ENCODE peak calls at places on chromosome 4, in five cellular contexts. One of them, this sample, is unnamed. For H3K27me3, the result is how much of the 10 kb centered on the place peaks cover.

GRCh38 chr4:140568507-140569306 is at the start of gene UCP1:
- DNase-seq in body of pancreas: peak
- DNase-seq in transverse colon: peak
- DNase-seq in GM12878: no peak
- DNase-seq in tibial nerve: no peak
- DNase-seq in this sample: no peak

GRCh38 chr4:115969756-115970155 is 856.3 kb upstream of the NDST4 start:
- DNase-seq in body of pancreas: no peak
- DNase-seq in transverse colon: no peak
- DNase-seq in GM12878: no peak
- DNase-seq in tibial nerve: no peak
- DNase-seq in this sample: no peak

GRCh38 chr4:64584981-64585557 is 175.8 kb upstream of the TECRL start:
- DNase-seq in body of pancreas: no peak
- DNase-seq in transverse colon: no peak
- DNase-seq in GM12878: no peak
- DNase-seq in tibial nerve: no peak
- DNase-seq in this sample: no peak

GRCh38 chr4:900073-900472 is 32.0 kb downstream of the GAK start:
- DNase-seq in body of pancreas: no peak
- DNase-seq in transverse colon: no peak
- DNase-seq in GM12878: no peak
- DNase-seq in tibial nerve: no peak
- DNase-seq in this sample: no peak

GRCh38 chr4:140865830-140866229 is 109.6 kb upstream of the TBC1D9 start:
- DNase-seq in body of pancreas: no peak
- DNase-seq in transverse colon: no peak
- DNase-seq in GM12878: no peak
- DNase-seq in tibial nerve: no peak
- DNase-seq in this sample: no peak

GRCh38 chr4:179097741-179098140 is 1655.5 kb upstream of the AGA start:
- DNase-seq in body of pancreas: no peak
- DNase-seq in transverse colon: no peak
- DNase-seq in GM12878: no peak
- DNase-seq in tibial nerve: no peak
- DNase-seq in this sample: no peak

GRCh38 chr4:118799235-118799932 is 36.5 kb downstream of the SEC24D start:
- DNase-seq in body of pancreas: no peak
- DNase-seq in transverse colon: no peak
- DNase-seq in GM12878: no peak
- DNase-seq in tibial nerve: no peak
- DNase-seq in this sample: no peak

GRCh38 chr4:28845158-28845557 is 1875.0 kb upstream of the PCDH7 start:
- DNase-seq in body of pancreas: no peak
- DNase-seq in transverse colon: no peak
- DNase-seq in GM12878: no peak
- DNase-seq in tibial nerve: no peak
- DNase-seq in this sample: no peak

GRCh38 chr4:141028024-141028529 is 105.2 kb downstream of the RNF150 start:
- DNase-seq in body of pancreas: no peak
- DNase-seq in transverse colon: no peak
- DNase-seq in GM12878: no peak
- DNase-seq in tibial nerve: no peak
- DNase-seq in this sample: no peak

GRCh38 chr4:100913685-100914084 is 395.9 kb upstream of the EMCN start:
- DNase-seq in body of pancreas: no peak
- DNase-seq in transverse colon: no peak
- DNase-seq in GM12878: no peak
- DNase-seq in tibial nerve: no peak
- DNase-seq in this sample: no peak

GRCh38 chr4:42781325-42781724 is 111.2 kb upstream of the GRXCR1 start:
- DNase-seq in body of pancreas: no peak
- DNase-seq in transverse colon: no peak
- DNase-seq in GM12878: no peak
- DNase-seq in tibial nerve: no peak
- DNase-seq in this sample: no peak

GRCh38 chr4:98505991-98506390 is 152.4 kb downstream of the TSPAN5 start:
- DNase-seq in body of pancreas: no peak
- DNase-seq in transverse colon: no peak
- DNase-seq in GM12878: no peak
- DNase-seq in tibial nerve: no peak
- DNase-seq in this sample: no peak

GRCh38 chr4:54322817-54323417 is 93.8 kb downstream of the PDGFRA start:
- DNase-seq in body of pancreas: peak
- DNase-seq in transverse colon: peak
- DNase-seq in GM12878: no peak
- DNase-seq in tibial nerve: peak
- DNase-seq in this sample: no peak

GRCh38 chr4:48949518-48950207 is 36.4 kb upstream of the CWH43 start:
- DNase-seq in body of pancreas: no peak
- DNase-seq in transverse colon: no peak
- DNase-seq in GM12878: no peak
- DNase-seq in tibial nerve: no peak
- DNase-seq in this sample: no peak

GRCh38 chr4:173013232-173013932 is 155.2 kb upstream of the GALNT7 start:
- DNase-seq in body of pancreas: peak
- DNase-seq in transverse colon: peak
- DNase-seq in GM12878: peak
- DNase-seq in tibial nerve: peak
- DNase-seq in this sample: no peak

GRCh38 chr4:1632109-1633104 is 51.7 kb downstream of the FAM53A start:
- DNase-seq in body of pancreas: no peak
- DNase-seq in transverse colon: no peak
- DNase-seq in GM12878: no peak
- DNase-seq in tibial nerve: no peak
- DNase-seq in this sample: no peak

GRCh38 chr4:99821918-99822503 is 5.4 kb downstream of the DAPP1 start:
- DNase-seq in body of pancreas: no peak
- DNase-seq in transverse colon: no peak
- DNase-seq in GM12878: peak
- DNase-seq in tibial nerve: no peak
- DNase-seq in this sample: no peak

GRCh38 chr4:145808848-145809512 is 129.0 kb downstream of the C4orf51 start:
- DNase-seq in body of pancreas: no peak
- DNase-seq in transverse colon: no peak
- DNase-seq in GM12878: no peak
- DNase-seq in tibial nerve: no peak
- DNase-seq in this sample: no peak

GRCh38 chr4:168220893-168221292 is 97.7 kb downstream of the DDX60 start:
- DNase-seq in body of pancreas: no peak
- DNase-seq in transverse colon: no peak
- DNase-seq in GM12878: no peak
- DNase-seq in tibial nerve: no peak
- DNase-seq in this sample: no peak

GRCh38 chr4:139606600-139607301 is 50.7 kb upstream of the SETD7 start:
- DNase-seq in body of pancreas: no peak
- DNase-seq in transverse colon: no peak
- DNase-seq in GM12878: no peak
- DNase-seq in tibial nerve: peak
- DNase-seq in this sample: no peak

GRCh38 chr4:22090655-22091350 is 142.2 kb upstream of the KCNIP4 start:
- DNase-seq in body of pancreas: no peak
- DNase-seq in transverse colon: no peak
- DNase-seq in GM12878: no peak
- DNase-seq in tibial nerve: no peak
- DNase-seq in this sample: no peak

GRCh38 chr4:124334119-124334518 is 378.4 kb downstream of the ANKRD50 start:
- DNase-seq in body of pancreas: peak
- DNase-seq in transverse colon: no peak
- DNase-seq in GM12878: no peak
- DNase-seq in tibial nerve: peak
- DNase-seq in this sample: no peak

GRCh38 chr4:67286724-67287123 is 258.6 kb downstream of the CENPC start:
- DNase-seq in body of pancreas: no peak
- DNase-seq in transverse colon: no peak
- DNase-seq in GM12878: no peak
- DNase-seq in tibial nerve: no peak
- DNase-seq in this sample: no peak

GRCh38 chr4:71375494-71375893 is 36.7 kb downstream of the SLC4A4 start:
- DNase-seq in body of pancreas: no peak
- DNase-seq in transverse colon: no peak
- DNase-seq in GM12878: no peak
- DNase-seq in tibial nerve: no peak
- DNase-seq in this sample: no peak

GRCh38 chr4:70940134-70940533 is 38.0 kb downstream of the MOB1B start:
- DNase-seq in body of pancreas: no peak
- DNase-seq in transverse colon: no peak
- DNase-seq in GM12878: no peak
- DNase-seq in tibial nerve: no peak
- DNase-seq in this sample: no peak

GRCh38 chr4:24537025-24537424 is 47.3 kb downstream of the DHX15 start:
- DNase-seq in body of pancreas: no peak
- DNase-seq in transverse colon: no peak
- DNase-seq in GM12878: no peak
- DNase-seq in tibial nerve: no peak
- DNase-seq in this sample: no peak

GRCh38 chr4:184269879-184270430 is 52.3 kb upstream of the ENPP6 start:
- DNase-seq in body of pancreas: no peak
- DNase-seq in transverse colon: no peak
- DNase-seq in GM12878: no peak
- DNase-seq in tibial nerve: no peak
- DNase-seq in this sample: no peak

GRCh38 chr4:150960079-150960478 is 55.0 kb downstream of the LRBA start:
- DNase-seq in body of pancreas: no peak
- DNase-seq in transverse colon: no peak
- DNase-seq in GM12878: no peak
- DNase-seq in tibial nerve: no peak
- DNase-seq in this sample: no peak

GRCh38 chr4:134393592-134393991 is 192.0 kb upstream of the PABPC4L start:
- DNase-seq in body of pancreas: no peak
- DNase-seq in transverse colon: no peak
- DNase-seq in GM12878: no peak
- DNase-seq in tibial nerve: no peak
- DNase-seq in this sample: no peak

GRCh38 chr4:24472514-24473308 is 111.6 kb downstream of the DHX15 start:
- DNase-seq in body of pancreas: peak
- DNase-seq in transverse colon: peak
- DNase-seq in GM12878: no peak
- DNase-seq in tibial nerve: peak
- DNase-seq in this sample: peak

GRCh38 chr4:110787781-110788180 is 164.9 kb upstream of the PITX2 start:
- DNase-seq in body of pancreas: no peak
- DNase-seq in transverse colon: no peak
- DNase-seq in GM12878: no peak
- DNase-seq in tibial nerve: no peak
- DNase-seq in this sample: no peak

GRCh38 chr4:145066063-145066501 is 31.9 kb downstream of the ANAPC10 start:
- DNase-seq in body of pancreas: no peak
- DNase-seq in transverse colon: no peak
- DNase-seq in GM12878: no peak
- DNase-seq in tibial nerve: no peak
- DNase-seq in this sample: no peak

GRCh38 chr4:186266699-186267467 is 894 bp downstream of the F11 start:
- DNase-seq in body of pancreas: peak
- DNase-seq in transverse colon: no peak
- DNase-seq in GM12878: no peak
- DNase-seq in tibial nerve: no peak
- DNase-seq in this sample: no peak

GRCh38 chr4:186271279-186271678 is 5.3 kb downstream of the F11 start:
- DNase-seq in body of pancreas: no peak
- DNase-seq in transverse colon: no peak
- DNase-seq in GM12878: no peak
- DNase-seq in tibial nerve: no peak
- DNase-seq in this sample: no peak

GRCh38 chr4:186260504-186261448 is 5.2 kb upstream of the F11 start:
- DNase-seq in body of pancreas: peak
- DNase-seq in transverse colon: no peak
- DNase-seq in GM12878: no peak
- DNase-seq in tibial nerve: no peak
- DNase-seq in this sample: no peak

GRCh38 chr4:186264660-186265059 is 1.3 kb upstream of the F11 start:
- DNase-seq in body of pancreas: no peak
- DNase-seq in transverse colon: no peak
- DNase-seq in GM12878: no peak
- DNase-seq in tibial nerve: no peak
- DNase-seq in this sample: no peak

DNA sequence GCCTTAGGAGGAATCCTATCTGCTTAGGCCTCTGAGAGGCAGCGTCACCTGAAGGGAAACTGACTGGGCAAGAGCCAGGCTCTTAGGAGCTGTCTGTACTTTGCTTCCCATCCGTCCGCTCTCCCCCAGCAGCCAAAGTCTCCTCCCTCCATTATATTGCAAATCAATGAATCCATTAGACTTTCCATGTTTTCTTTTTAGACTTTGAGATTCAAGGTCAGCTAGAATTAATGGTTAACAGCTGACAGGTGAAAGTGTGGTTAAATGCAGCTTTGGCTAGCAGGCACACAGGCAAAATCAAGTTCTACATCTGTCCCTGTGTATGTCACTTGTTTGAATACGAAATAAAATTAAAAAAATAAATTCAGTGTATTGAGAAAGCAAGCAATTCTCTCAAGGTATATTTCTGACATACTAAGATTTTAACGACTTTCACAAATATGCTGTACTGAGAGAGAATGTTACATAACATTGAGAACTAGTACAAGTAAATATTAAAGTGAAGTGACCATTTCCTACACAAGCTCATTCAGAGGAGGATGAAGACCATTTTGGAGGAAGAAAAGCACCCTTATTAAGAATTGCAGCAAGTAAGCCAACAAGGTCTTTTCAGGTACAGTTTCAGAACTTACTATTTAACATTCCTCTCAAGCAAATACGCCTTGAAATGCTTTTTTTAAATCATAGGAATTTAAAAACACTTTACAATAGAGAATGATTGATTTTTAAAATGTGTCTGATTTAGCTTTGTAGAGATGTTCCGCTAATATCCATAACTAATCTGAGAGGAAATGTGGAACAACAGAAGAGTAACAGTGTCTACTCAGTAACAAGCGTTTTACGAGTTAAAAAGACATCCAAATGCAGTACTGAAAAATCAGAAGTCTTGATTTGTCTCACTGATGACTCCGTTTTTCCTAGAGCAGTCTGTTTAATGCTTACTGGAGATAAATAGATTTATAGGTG is at the start of gene F11:
- DNase-seq in body of pancreas: peak
- DNase-seq in transverse colon: no peak
- DNase-seq in GM12878: no peak
- DNase-seq in tibial nerve: no peak
- DNase-seq in this sample: no peak
- TF ChIP-seq POLR2A in body of pancreas: no peak
- TF ChIP-seq POLR2A in transverse colon: no peak
- TF ChIP-seq POLR2A in GM12878: no peak
- TF ChIP-seq POLR2A in tibial nerve: no peak
- TF ChIP-seq POLR2A in this sample: no peak

GRCh38 chr4:6473264-6474052 is 1.0 kb upstream of the PPP2R2C start:
- DNase-seq in body of pancreas: no peak
- DNase-seq in transverse colon: no peak
- DNase-seq in GM12878: no peak
- DNase-seq in tibial nerve: no peak
- DNase-seq in this sample: peak
- H3K27me3 ChIP-seq in body of pancreas: under half
- H3K27me3 ChIP-seq in transverse colon: half or more
- H3K27me3 ChIP-seq in GM12878: under half
- H3K27me3 ChIP-seq in tibial nerve: under half
- H3K27me3 ChIP-seq in this sample: under half

GRCh38 chr4:17701882-17702281 is 79.5 kb downstream of the FAM184B start:
- DNase-seq in body of pancreas: no peak
- DNase-seq in transverse colon: no peak
- DNase-seq in GM12878: no peak
- DNase-seq in tibial nerve: no peak
- DNase-seq in this sample: no peak
- TF ChIP-seq POLR2A in body of pancreas: no peak
- TF ChIP-seq POLR2A in transverse colon: no peak
- TF ChIP-seq POLR2A in GM12878: no peak
- TF ChIP-seq POLR2A in tibial nerve: no peak
- TF ChIP-seq POLR2A in this sample: no peak

GRCh38 chr4:157222764-157223145 is 2.2 kb downstream of the GRIA2 start:
- DNase-seq in body of pancreas: no peak
- DNase-seq in transverse colon: no peak
- DNase-seq in GM12878: no peak
- DNase-seq in tibial nerve: no peak
- DNase-seq in this sample: no peak
- H3K27me3 ChIP-seq in body of pancreas: under half
- H3K27me3 ChIP-seq in transverse colon: half or more
- H3K27me3 ChIP-seq in GM12878: under half
- H3K27me3 ChIP-seq in tibial nerve: under half
- H3K27me3 ChIP-seq in this sample: half or more